ENCODE peak calls at places on chromosomes 3 and 15, in seven cellular contexts. One of them, this sample, is unnamed.

GRCh38 chr3:52971895-52972294 is 74.0 kb downstream of the SFMBT1 start:
- DNase-seq in cardiac fibroblast: no peak
- DNase-seq in tibial nerve: no peak
- DNase-seq in left ventricle myocardium inferior: no peak
- DNase-seq in AG10803: no peak
- DNase-seq in astrocyte of the cerebellum: no peak
- DNase-seq in bronchial epithelial cell: no peak
- DNase-seq in this sample: no peak

GRCh38 chr3:157581331-157581730 is 78.1 kb upstream of the VEPH1 start:
- DNase-seq in cardiac fibroblast: peak; percentile 59
- DNase-seq in tibial nerve: no peak
- DNase-seq in left ventricle myocardium inferior: no peak
- DNase-seq in AG10803: no peak
- DNase-seq in astrocyte of the cerebellum: no peak
- DNase-seq in bronchial epithelial cell: no peak
- DNase-seq in this sample: no peak

GRCh38 chr15:65336767-65337435 is 32.4 kb downstream of the RNU5B-1 start:
- DNase-seq in cardiac fibroblast: no peak
- DNase-seq in tibial nerve: no peak
- DNase-seq in left ventricle myocardium inferior: no peak
- DNase-seq in AG10803: no peak
- DNase-seq in astrocyte of the cerebellum: no peak
- DNase-seq in bronchial epithelial cell: no peak
- DNase-seq in this sample: no peak

GRCh38 chr3:181017690-181018089 is 28.2 kb upstream of the DNAJC19 start:
- DNase-seq in cardiac fibroblast: no peak
- DNase-seq in tibial nerve: no peak
- DNase-seq in left ventricle myocardium inferior: no peak
- DNase-seq in AG10803: no peak
- DNase-seq in astrocyte of the cerebellum: no peak
- DNase-seq in bronchial epithelial cell: no peak
- DNase-seq in this sample: no peak

GRCh38 chr3:112390783-112391641 is 58.1 kb downstream of the CD200 start:
- DNase-seq in cardiac fibroblast: peak; percentile 98
- DNase-seq in tibial nerve: no peak
- DNase-seq in left ventricle myocardium inferior: no peak
- DNase-seq in AG10803: peak; percentile 95
- DNase-seq in astrocyte of the cerebellum: peak; percentile 92
- DNase-seq in bronchial epithelial cell: peak; percentile 78
- DNase-seq in this sample: peak; percentile 66

GRCh38 chr3:169295126-169295525 is 368.4 kb downstream of the MECOM start:
- DNase-seq in cardiac fibroblast: peak; percentile 67
- DNase-seq in tibial nerve: no peak
- DNase-seq in left ventricle myocardium inferior: no peak
- DNase-seq in AG10803: peak; percentile 17
- DNase-seq in astrocyte of the cerebellum: no peak
- DNase-seq in bronchial epithelial cell: peak; percentile 29
- DNase-seq in this sample: no peak

GRCh38 chr3:60282840-60283239 is 968.4 kb downstream of the FHIT start:
- DNase-seq in cardiac fibroblast: no peak
- DNase-seq in tibial nerve: no peak
- DNase-seq in left ventricle myocardium inferior: no peak
- DNase-seq in AG10803: no peak
- DNase-seq in astrocyte of the cerebellum: no peak
- DNase-seq in bronchial epithelial cell: no peak
- DNase-seq in this sample: no peak

GRCh38 chr3:29167180-29167579 is 113.7 kb upstream of the RBMS3 start:
- DNase-seq in cardiac fibroblast: no peak
- DNase-seq in tibial nerve: no peak
- DNase-seq in left ventricle myocardium inferior: no peak
- DNase-seq in AG10803: no peak
- DNase-seq in astrocyte of the cerebellum: no peak
- DNase-seq in bronchial epithelial cell: no peak
- DNase-seq in this sample: no peak

GRCh38 chr15:101188517-101189340 is 63.1 kb downstream of the CHSY1 start:
- DNase-seq in cardiac fibroblast: peak; percentile 80
- DNase-seq in tibial nerve: no peak
- DNase-seq in left ventricle myocardium inferior: no peak
- DNase-seq in AG10803: peak; percentile 81
- DNase-seq in astrocyte of the cerebellum: no peak
- DNase-seq in bronchial epithelial cell: peak; percentile 79
- DNase-seq in this sample: no peak

GRCh38 chr3:64190517-64191515 is 34.5 kb downstream of the PRICKLE2 start:
- DNase-seq in cardiac fibroblast: peak; percentile 97
- DNase-seq in tibial nerve: no peak
- DNase-seq in left ventricle myocardium inferior: no peak
- DNase-seq in AG10803: peak; percentile 94
- DNase-seq in astrocyte of the cerebellum: no peak
- DNase-seq in bronchial epithelial cell: peak; percentile 98
- DNase-seq in this sample: no peak

GRCh38 chr3:119871571-119871970 is 89.7 kb downstream of the NR1I2 start:
- DNase-seq in cardiac fibroblast: no peak
- DNase-seq in tibial nerve: no peak
- DNase-seq in left ventricle myocardium inferior: no peak
- DNase-seq in AG10803: no peak
- DNase-seq in astrocyte of the cerebellum: no peak
- DNase-seq in bronchial epithelial cell: no peak
- DNase-seq in this sample: no peak

GRCh38 chr3:181921220-181921619 is 209.5 kb downstream of the SOX2 start:
- DNase-seq in cardiac fibroblast: no peak
- DNase-seq in tibial nerve: no peak
- DNase-seq in left ventricle myocardium inferior: no peak
- DNase-seq in AG10803: no peak
- DNase-seq in astrocyte of the cerebellum: no peak
- DNase-seq in bronchial epithelial cell: no peak
- DNase-seq in this sample: no peak

GRCh38 chr3:46517016-46517770 is 19.4 kb downstream of the RTP3 start:
- DNase-seq in cardiac fibroblast: peak; percentile 94
- DNase-seq in tibial nerve: no peak
- DNase-seq in left ventricle myocardium inferior: no peak
- DNase-seq in AG10803: peak; percentile 87
- DNase-seq in astrocyte of the cerebellum: peak; percentile 52
- DNase-seq in bronchial epithelial cell: peak; percentile 77
- DNase-seq in this sample: peak; percentile 66

GRCh38 chr15:98734472-98735284 is 86.3 kb downstream of the IGF1R start:
- DNase-seq in cardiac fibroblast: peak; percentile 19
- DNase-seq in tibial nerve: no peak
- DNase-seq in left ventricle myocardium inferior: no peak
- DNase-seq in AG10803: peak; percentile 65
- DNase-seq in astrocyte of the cerebellum: no peak
- DNase-seq in bronchial epithelial cell: peak; percentile 26
- DNase-seq in this sample: no peak

GRCh38 chr15:89196994-89197393 is 24.4 kb downstream of the RLBP1 start:
- DNase-seq in cardiac fibroblast: no peak
- DNase-seq in tibial nerve: no peak
- DNase-seq in left ventricle myocardium inferior: no peak
- DNase-seq in AG10803: no peak
- DNase-seq in astrocyte of the cerebellum: no peak
- DNase-seq in bronchial epithelial cell: peak; percentile 25
- DNase-seq in this sample: no peak

GRCh38 chr3:136932518-136932917 is 25.3 kb upstream of the IL20RB start:
- DNase-seq in cardiac fibroblast: peak; percentile 73
- DNase-seq in tibial nerve: no peak
- DNase-seq in left ventricle myocardium inferior: no peak
- DNase-seq in AG10803: no peak
- DNase-seq in astrocyte of the cerebellum: no peak
- DNase-seq in bronchial epithelial cell: peak; percentile 76
- DNase-seq in this sample: no peak

GRCh38 chr3:95715137-95715536 is 1099.3 kb upstream of the EPHA6 start:
- DNase-seq in cardiac fibroblast: no peak
- DNase-seq in tibial nerve: no peak
- DNase-seq in left ventricle myocardium inferior: no peak
- DNase-seq in AG10803: no peak
- DNase-seq in astrocyte of the cerebellum: no peak
- DNase-seq in bronchial epithelial cell: no peak
- DNase-seq in this sample: no peak

GRCh38 chr3:194945508-194945907 is 259.8 kb downstream of the FAM43A start:
- DNase-seq in cardiac fibroblast: no peak
- DNase-seq in tibial nerve: no peak
- DNase-seq in left ventricle myocardium inferior: no peak
- DNase-seq in AG10803: no peak
- DNase-seq in astrocyte of the cerebellum: no peak
- DNase-seq in bronchial epithelial cell: no peak
- DNase-seq in this sample: no peak

GRCh38 chr3:81530180-81530939 is 231.1 kb downstream of the GBE1 start:
- DNase-seq in cardiac fibroblast: no peak
- DNase-seq in tibial nerve: no peak
- DNase-seq in left ventricle myocardium inferior: no peak
- DNase-seq in AG10803: no peak
- DNase-seq in astrocyte of the cerebellum: no peak
- DNase-seq in bronchial epithelial cell: no peak
- DNase-seq in this sample: no peak

GRCh38 chr3:23258110-23258509 is 55.0 kb downstream of the UBE2E2 start:
- DNase-seq in cardiac fibroblast: peak; percentile 63
- DNase-seq in tibial nerve: no peak
- DNase-seq in left ventricle myocardium inferior: no peak
- DNase-seq in AG10803: no peak
- DNase-seq in astrocyte of the cerebellum: no peak
- DNase-seq in bronchial epithelial cell: no peak
- DNase-seq in this sample: no peak

GRCh38 chr3:38960953-38961622 is 90.7 kb downstream of the SCN11A start:
- DNase-seq in cardiac fibroblast: peak; percentile 54
- DNase-seq in tibial nerve: no peak
- DNase-seq in left ventricle myocardium inferior: no peak
- DNase-seq in AG10803: peak; percentile 54
- DNase-seq in astrocyte of the cerebellum: peak; percentile 8
- DNase-seq in bronchial epithelial cell: peak; percentile 64
- DNase-seq in this sample: peak; percentile 42

GRCh38 chr15:40746916-40747418 is 8.1 kb downstream of the RMDN3 start:
- DNase-seq in cardiac fibroblast: peak; percentile 54
- DNase-seq in tibial nerve: no peak
- DNase-seq in left ventricle myocardium inferior: no peak
- DNase-seq in AG10803: peak; percentile 72
- DNase-seq in astrocyte of the cerebellum: no peak
- DNase-seq in bronchial epithelial cell: no peak
- DNase-seq in this sample: no peak

GRCh38 chr15:77311618-77312398 is 108.1 kb downstream of the PEAK1 start:
- DNase-seq in cardiac fibroblast: peak; percentile 21
- DNase-seq in tibial nerve: no peak
- DNase-seq in left ventricle myocardium inferior: no peak
- DNase-seq in AG10803: no peak
- DNase-seq in astrocyte of the cerebellum: no peak
- DNase-seq in bronchial epithelial cell: peak; percentile 19
- DNase-seq in this sample: no peak

GRCh38 chr3:49721861-49722781 is 1.6 kb downstream of the GMPPB start:
- DNase-seq in cardiac fibroblast: no peak
- DNase-seq in tibial nerve: peak; percentile 11
- DNase-seq in left ventricle myocardium inferior: no peak
- DNase-seq in AG10803: no peak
- DNase-seq in astrocyte of the cerebellum: no peak
- DNase-seq in bronchial epithelial cell: no peak
- DNase-seq in this sample: no peak

GRCh38 chr15:65287515-65287845 is 797 bp upstream of the PARP16 start:
- DNase-seq in cardiac fibroblast: no peak
- DNase-seq in tibial nerve: no peak
- DNase-seq in left ventricle myocardium inferior: no peak
- DNase-seq in AG10803: no peak
- DNase-seq in astrocyte of the cerebellum: no peak
- DNase-seq in bronchial epithelial cell: no peak
- DNase-seq in this sample: no peak

GRCh38 chr3:139541898-139542288 is 2.4 kb upstream of the RBP1 start:
- DNase-seq in cardiac fibroblast: no peak
- DNase-seq in tibial nerve: no peak
- DNase-seq in left ventricle myocardium inferior: no peak
- DNase-seq in AG10803: no peak
- DNase-seq in astrocyte of the cerebellum: no peak
- DNase-seq in bronchial epithelial cell: no peak
- DNase-seq in this sample: no peak
- H3K4me3 ChIP-seq in cardiac fibroblast: no peak overlapping the region
- H3K4me3 ChIP-seq in tibial nerve: no peak overlapping the region
- H3K4me3 ChIP-seq in left ventricle myocardium inferior: no peak overlapping the region
- H3K4me3 ChIP-seq in AG10803: no peak overlapping the region
- H3K4me3 ChIP-seq in astrocyte of the cerebellum: no peak overlapping the region
- H3K4me3 ChIP-seq in bronchial epithelial cell: no peak overlapping the region
- H3K4me3 ChIP-seq in this sample: no peak overlapping the region

GRCh38 chr15:43218908-43219706 is 1.7 kb downstream of the EPB42 start:
- DNase-seq in cardiac fibroblast: peak; percentile 17
- DNase-seq in tibial nerve: no peak
- DNase-seq in left ventricle myocardium inferior: no peak
- DNase-seq in AG10803: peak; percentile 40
- DNase-seq in astrocyte of the cerebellum: no peak
- DNase-seq in bronchial epithelial cell: peak; percentile 88
- DNase-seq in this sample: peak; percentile 9
- TF ChIP-seq CTCF in cardiac fibroblast: peak; percentile 33
- TF ChIP-seq CTCF in tibial nerve: no peak
- TF ChIP-seq CTCF in left ventricle myocardium inferior: no peak
- TF ChIP-seq CTCF in AG10803: peak; percentile 33
- TF ChIP-seq CTCF in astrocyte of the cerebellum: peak; percentile 26
- TF ChIP-seq CTCF in bronchial epithelial cell: peak; percentile 58
- TF ChIP-seq CTCF in this sample: peak; percentile 38

GRCh38 chr3:128875556-128876120 is 3.8 kb upstream of the ACAD9 start:
- DNase-seq in cardiac fibroblast: peak; percentile 34
- DNase-seq in tibial nerve: no peak
- DNase-seq in left ventricle myocardium inferior: peak; percentile 28
- DNase-seq in AG10803: no peak
- DNase-seq in astrocyte of the cerebellum: no peak
- DNase-seq in bronchial epithelial cell: peak; percentile 6
- DNase-seq in this sample: no peak

GRCh38 chr3:128879125-128879969 is at the start of gene ACAD9:
- DNase-seq in cardiac fibroblast: peak; percentile 98
- DNase-seq in tibial nerve: peak; percentile 95
- DNase-seq in left ventricle myocardium inferior: peak; percentile 97
- DNase-seq in AG10803: peak; percentile 97
- DNase-seq in astrocyte of the cerebellum: peak; percentile 92
- DNase-seq in bronchial epithelial cell: peak; percentile 93
- DNase-seq in this sample: peak; percentile 88

GRCh38 chr3:128878556-128879124 is 780 bp upstream of the ACAD9 start:
- DNase-seq in cardiac fibroblast: peak; percentile 78
- DNase-seq in tibial nerve: no peak
- DNase-seq in left ventricle myocardium inferior: no peak
- DNase-seq in AG10803: peak; percentile 66
- DNase-seq in astrocyte of the cerebellum: peak; percentile 20
- DNase-seq in bronchial epithelial cell: peak; percentile 76
- DNase-seq in this sample: no peak

GRCh38 chr3:128879991-128880390 is 571 bp downstream of the ACAD9 start:
- DNase-seq in cardiac fibroblast: no peak
- DNase-seq in tibial nerve: no peak
- DNase-seq in left ventricle myocardium inferior: no peak
- DNase-seq in AG10803: no peak
- DNase-seq in astrocyte of the cerebellum: no peak
- DNase-seq in bronchial epithelial cell: no peak
- DNase-seq in this sample: no peak

GRCh38 chr3:128878011-128878457 is 1.4 kb upstream of the ACAD9 start:
- DNase-seq in cardiac fibroblast: no peak
- DNase-seq in tibial nerve: no peak
- DNase-seq in left ventricle myocardium inferior: no peak
- DNase-seq in AG10803: no peak
- DNase-seq in astrocyte of the cerebellum: no peak
- DNase-seq in bronchial epithelial cell: peak; percentile 3
- DNase-seq in this sample: no peak
- H3K4me3 ChIP-seq in cardiac fibroblast: peak overlapping the region; percentile 80
- H3K4me3 ChIP-seq in tibial nerve: peak overlapping the region; percentile 49
- H3K4me3 ChIP-seq in left ventricle myocardium inferior: peak overlapping the region; percentile 88
- H3K4me3 ChIP-seq in AG10803: peak overlapping the region; percentile 94
- H3K4me3 ChIP-seq in astrocyte of the cerebellum: peak overlapping the region; percentile 75
- H3K4me3 ChIP-seq in bronchial epithelial cell: peak overlapping the region; percentile 73
- H3K4me3 ChIP-seq in this sample: peak overlapping the region; percentile 81

DNA sequence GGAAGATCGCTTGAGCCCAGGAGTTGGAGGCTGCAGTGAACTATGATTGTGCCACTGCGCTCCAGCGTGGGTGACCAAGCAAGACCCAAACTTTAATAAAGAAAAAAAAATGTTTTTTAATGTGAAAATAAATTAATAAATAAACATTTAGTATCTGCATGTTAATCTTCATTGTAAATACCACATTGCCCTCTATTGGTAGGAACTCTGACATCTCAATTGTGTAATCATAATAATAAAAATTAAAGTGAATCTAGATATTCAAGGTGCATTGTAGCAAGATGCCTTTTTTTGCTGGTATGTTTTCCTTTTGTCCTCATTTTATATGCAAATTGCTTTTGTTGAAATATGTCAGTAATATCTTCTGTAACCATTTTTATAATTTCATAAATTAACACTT is 95.0 kb upstream of the LIMD1 start:
- DNase-seq in cardiac fibroblast: peak; percentile 77
- DNase-seq in tibial nerve: no peak
- DNase-seq in left ventricle myocardium inferior: no peak
- DNase-seq in AG10803: peak; percentile 72
- DNase-seq in astrocyte of the cerebellum: peak; percentile 56
- DNase-seq in bronchial epithelial cell: peak; percentile 62
- DNase-seq in this sample: peak; percentile 16
- TF ChIP-seq CTCF in cardiac fibroblast: peak; percentile 23
- TF ChIP-seq CTCF in tibial nerve: peak; percentile 26
- TF ChIP-seq CTCF in left ventricle myocardium inferior: peak; percentile 56
- TF ChIP-seq CTCF in AG10803: peak; percentile 61
- TF ChIP-seq CTCF in astrocyte of the cerebellum: peak; percentile 13
- TF ChIP-seq CTCF in bronchial epithelial cell: no peak
- TF ChIP-seq CTCF in this sample: no peak

This sample was measured in HFF-Myc.